ENCODE peak calls at places on chromosomes 5 and 9, in six cellular contexts. One of them, this sample, is unnamed.

GRCh38 chr9:109705515-109705914 is 74.5 kb upstream of the PALM2AKAP2 start:
- DNase-seq in heart right ventricle: no peak
- DNase-seq in thyroid gland: no peak
- DNase-seq in mammary epithelial cell: peak
- DNase-seq in effector memory CD4-positive, alpha-beta T cell: no peak
- DNase-seq in fibroblast of lung: peak
- DNase-seq in this sample: no peak

GRCh38 chr5:154312571-154312970 is 122.0 kb downstream of the GALNT10 start:
- DNase-seq in fibroblast of lung: peak
- DNase-seq in mammary epithelial cell: no peak
- DNase-seq in thyroid gland: no peak
- DNase-seq in heart right ventricle: no peak
- DNase-seq in effector memory CD4-positive, alpha-beta T cell: no peak
- DNase-seq in this sample: no peak

GRCh38 chr5:102341918-102342317 is 45.8 kb upstream of the SLCO4C1 start:
- DNase-seq in effector memory CD4-positive, alpha-beta T cell: no peak
- DNase-seq in heart right ventricle: no peak
- DNase-seq in fibroblast of lung: no peak
- DNase-seq in mammary epithelial cell: no peak
- DNase-seq in thyroid gland: no peak
- DNase-seq in this sample: no peak

GRCh38 chr5:135456238-135457099 is 4.3 kb upstream of the TIFAB start:
- DNase-seq in fibroblast of lung: peak
- DNase-seq in effector memory CD4-positive, alpha-beta T cell: no peak
- DNase-seq in heart right ventricle: no peak
- DNase-seq in thyroid gland: no peak
- DNase-seq in mammary epithelial cell: peak
- DNase-seq in this sample: peak

GRCh38 chr5:155839251-155840037 is 487.5 kb upstream of the SGCD start:
- DNase-seq in mammary epithelial cell: no peak
- DNase-seq in thyroid gland: no peak
- DNase-seq in fibroblast of lung: no peak
- DNase-seq in heart right ventricle: no peak
- DNase-seq in effector memory CD4-positive, alpha-beta T cell: no peak
- DNase-seq in this sample: peak

GRCh38 chr5:149837680-149838269 is 106.8 kb downstream of the PDE6A start:
- DNase-seq in thyroid gland: peak
- DNase-seq in fibroblast of lung: peak
- DNase-seq in effector memory CD4-positive, alpha-beta T cell: no peak
- DNase-seq in mammary epithelial cell: peak
- DNase-seq in heart right ventricle: peak
- DNase-seq in this sample: no peak

GRCh38 chr5:53733853-53734252 is 173.4 kb downstream of the NDUFS4 start:
- DNase-seq in heart right ventricle: no peak
- DNase-seq in fibroblast of lung: no peak
- DNase-seq in mammary epithelial cell: peak
- DNase-seq in effector memory CD4-positive, alpha-beta T cell: no peak
- DNase-seq in thyroid gland: no peak
- DNase-seq in this sample: no peak

GRCh38 chr9:92804727-92805126 is 40.1 kb upstream of the BICD2 start:
- DNase-seq in thyroid gland: no peak
- DNase-seq in heart right ventricle: no peak
- DNase-seq in fibroblast of lung: no peak
- DNase-seq in effector memory CD4-positive, alpha-beta T cell: no peak
- DNase-seq in mammary epithelial cell: no peak
- DNase-seq in this sample: no peak

GRCh38 chr9:524008-524407 is 309.3 kb downstream of the DOCK8 start:
- DNase-seq in effector memory CD4-positive, alpha-beta T cell: no peak
- DNase-seq in thyroid gland: no peak
- DNase-seq in mammary epithelial cell: no peak
- DNase-seq in heart right ventricle: no peak
- DNase-seq in fibroblast of lung: no peak
- DNase-seq in this sample: no peak

GRCh38 chr5:38551020-38552017 is 5.1 kb downstream of the LIFR start:
- DNase-seq in heart right ventricle: no peak
- DNase-seq in fibroblast of lung: peak
- DNase-seq in thyroid gland: no peak
- DNase-seq in effector memory CD4-positive, alpha-beta T cell: no peak
- DNase-seq in mammary epithelial cell: peak
- DNase-seq in this sample: peak

GRCh38 chr9:75593920-75594319 is 296.6 kb upstream of the PCSK5 start:
- DNase-seq in effector memory CD4-positive, alpha-beta T cell: no peak
- DNase-seq in mammary epithelial cell: no peak
- DNase-seq in heart right ventricle: no peak
- DNase-seq in thyroid gland: no peak
- DNase-seq in fibroblast of lung: no peak
- DNase-seq in this sample: no peak

GRCh38 chr5:10333154-10334006 is 20.1 kb upstream of the MARCHF6 start:
- DNase-seq in fibroblast of lung: no peak
- DNase-seq in effector memory CD4-positive, alpha-beta T cell: no peak
- DNase-seq in heart right ventricle: peak
- DNase-seq in thyroid gland: peak
- DNase-seq in mammary epithelial cell: no peak
- DNase-seq in this sample: no peak

GRCh38 chr5:68087866-68088265 is 127.7 kb upstream of the PIK3R1 start:
- DNase-seq in fibroblast of lung: no peak
- DNase-seq in thyroid gland: peak
- DNase-seq in mammary epithelial cell: no peak
- DNase-seq in heart right ventricle: no peak
- DNase-seq in effector memory CD4-positive, alpha-beta T cell: no peak
- DNase-seq in this sample: no peak

GRCh38 chr5:102262688-102263087 is 33.4 kb downstream of the SLCO4C1 start:
- DNase-seq in heart right ventricle: no peak
- DNase-seq in effector memory CD4-positive, alpha-beta T cell: no peak
- DNase-seq in mammary epithelial cell: no peak
- DNase-seq in thyroid gland: no peak
- DNase-seq in fibroblast of lung: no peak
- DNase-seq in this sample: no peak

GRCh38 chr5:117590944-117591343 is 1016.3 kb upstream of the SEMA6A start:
- DNase-seq in heart right ventricle: no peak
- DNase-seq in effector memory CD4-positive, alpha-beta T cell: no peak
- DNase-seq in mammary epithelial cell: no peak
- DNase-seq in thyroid gland: no peak
- DNase-seq in fibroblast of lung: peak
- DNase-seq in this sample: no peak

GRCh38 chr5:178839319-178839704 is 20.4 kb upstream of the ZNF354B start:
- DNase-seq in thyroid gland: peak
- DNase-seq in fibroblast of lung: no peak
- DNase-seq in effector memory CD4-positive, alpha-beta T cell: peak
- DNase-seq in mammary epithelial cell: peak
- DNase-seq in heart right ventricle: no peak
- DNase-seq in this sample: no peak

GRCh38 chr5:8458038-8458383 is 589.1 kb downstream of the MTRR start:
- DNase-seq in thyroid gland: peak
- DNase-seq in fibroblast of lung: peak
- DNase-seq in heart right ventricle: no peak
- DNase-seq in mammary epithelial cell: peak
- DNase-seq in effector memory CD4-positive, alpha-beta T cell: peak
- DNase-seq in this sample: no peak

GRCh38 chr9:103789686-103790085 is 304.4 kb upstream of the SMC2 start:
- DNase-seq in heart right ventricle: no peak
- DNase-seq in mammary epithelial cell: peak
- DNase-seq in fibroblast of lung: no peak
- DNase-seq in effector memory CD4-positive, alpha-beta T cell: no peak
- DNase-seq in thyroid gland: no peak
- DNase-seq in this sample: no peak

GRCh38 chr9:115548826-115549225 is 430.9 kb upstream of the TNC start:
- DNase-seq in heart right ventricle: no peak
- DNase-seq in thyroid gland: no peak
- DNase-seq in fibroblast of lung: peak
- DNase-seq in mammary epithelial cell: no peak
- DNase-seq in effector memory CD4-positive, alpha-beta T cell: no peak
- DNase-seq in this sample: no peak

GRCh38 chr5:32654427-32654826 is 56.7 kb upstream of the NPR3 start:
- DNase-seq in mammary epithelial cell: no peak
- DNase-seq in fibroblast of lung: no peak
- DNase-seq in effector memory CD4-positive, alpha-beta T cell: no peak
- DNase-seq in thyroid gland: no peak
- DNase-seq in heart right ventricle: no peak
- DNase-seq in this sample: no peak

GRCh38 chr5:32646570-32646969 is 61.2 kb downstream of the SUB1 start:
- DNase-seq in heart right ventricle: no peak
- DNase-seq in fibroblast of lung: no peak
- DNase-seq in effector memory CD4-positive, alpha-beta T cell: no peak
- DNase-seq in mammary epithelial cell: no peak
- DNase-seq in thyroid gland: no peak
- DNase-seq in this sample: no peak

GRCh38 chr5:32651089-32651488 is 60.0 kb upstream of the NPR3 start:
- DNase-seq in fibroblast of lung: no peak
- DNase-seq in effector memory CD4-positive, alpha-beta T cell: no peak
- DNase-seq in thyroid gland: no peak
- DNase-seq in heart right ventricle: no peak
- DNase-seq in mammary epithelial cell: no peak
- DNase-seq in this sample: no peak

GRCh38 chr5:32651638-32652037 is 59.5 kb upstream of the NPR3 start:
- DNase-seq in thyroid gland: no peak
- DNase-seq in heart right ventricle: no peak
- DNase-seq in effector memory CD4-positive, alpha-beta T cell: no peak
- DNase-seq in fibroblast of lung: no peak
- DNase-seq in mammary epithelial cell: no peak
- DNase-seq in this sample: no peak
- H3K4me3 ChIP-seq in thyroid gland: no peak
- H3K4me3 ChIP-seq in heart right ventricle: no peak
- H3K4me3 ChIP-seq in effector memory CD4-positive, alpha-beta T cell: no peak
- H3K4me3 ChIP-seq in fibroblast of lung: no peak
- H3K4me3 ChIP-seq in mammary epithelial cell: no peak
- H3K4me3 ChIP-seq in this sample: no peak

GRCh38 chr5:137856916-137857862 is 10.5 kb upstream of the MYOT start:
- DNase-seq in mammary epithelial cell: no peak
- DNase-seq in thyroid gland: no peak
- DNase-seq in fibroblast of lung: no peak
- DNase-seq in heart right ventricle: no peak
- DNase-seq in effector memory CD4-positive, alpha-beta T cell: no peak
- DNase-seq in this sample: no peak

GRCh38 chr5:137862251-137862650 is 5.4 kb upstream of the MYOT start:
- DNase-seq in effector memory CD4-positive, alpha-beta T cell: no peak
- DNase-seq in thyroid gland: no peak
- DNase-seq in mammary epithelial cell: no peak
- DNase-seq in heart right ventricle: no peak
- DNase-seq in fibroblast of lung: no peak
- DNase-seq in this sample: no peak

GRCh38 chr5:137856201-137856600 is 11.5 kb upstream of the MYOT start:
- DNase-seq in fibroblast of lung: no peak
- DNase-seq in thyroid gland: no peak
- DNase-seq in mammary epithelial cell: no peak
- DNase-seq in effector memory CD4-positive, alpha-beta T cell: no peak
- DNase-seq in heart right ventricle: no peak
- DNase-seq in this sample: no peak

GRCh38 chr5:137858954-137859353 is 8.7 kb upstream of the MYOT start:
- DNase-seq in thyroid gland: no peak
- DNase-seq in effector memory CD4-positive, alpha-beta T cell: no peak
- DNase-seq in heart right ventricle: no peak
- DNase-seq in mammary epithelial cell: no peak
- DNase-seq in fibroblast of lung: no peak
- DNase-seq in this sample: no peak

DNA sequence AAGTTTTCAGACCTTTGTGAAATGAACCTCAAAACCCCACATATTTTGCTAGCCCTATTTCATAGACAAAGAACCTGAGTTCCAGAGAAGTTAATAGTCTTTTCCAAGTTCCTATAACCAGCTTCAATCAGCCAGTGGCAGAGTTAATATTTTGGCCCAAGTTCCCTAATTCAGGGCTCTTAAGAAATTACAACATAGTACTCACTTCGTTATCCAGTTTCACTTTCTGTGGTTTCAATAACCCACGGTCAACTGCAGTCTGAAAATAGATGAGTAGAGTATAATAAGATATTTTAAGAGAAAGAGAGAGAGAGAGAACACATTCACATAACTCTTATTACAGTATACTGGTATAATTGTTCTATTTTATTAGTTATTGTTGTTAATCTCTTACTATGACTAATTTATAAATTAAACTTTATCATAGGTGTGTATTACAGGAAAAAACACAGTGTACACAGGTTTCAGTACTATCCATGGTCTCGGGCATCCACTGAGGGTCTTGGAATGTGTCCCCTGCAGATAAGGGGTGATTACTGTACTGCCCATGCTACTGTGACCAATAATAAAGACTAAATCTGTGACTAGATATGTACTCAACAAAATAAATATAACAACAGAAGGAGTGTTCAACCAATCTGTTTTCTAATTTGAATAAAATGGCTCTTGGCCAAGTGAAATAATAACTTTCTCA is 9.3 kb upstream of the MYOT start:
- DNase-seq in effector memory CD4-positive, alpha-beta T cell: no peak
- DNase-seq in thyroid gland: no peak
- DNase-seq in heart right ventricle: no peak
- DNase-seq in fibroblast of lung: peak
- DNase-seq in mammary epithelial cell: peak
- DNase-seq in this sample: no peak
- H3K4me3 ChIP-seq in effector memory CD4-positive, alpha-beta T cell: no peak
- H3K4me3 ChIP-seq in thyroid gland: no peak
- H3K4me3 ChIP-seq in heart right ventricle: peak
- H3K4me3 ChIP-seq in fibroblast of lung: peak
- H3K4me3 ChIP-seq in mammary epithelial cell: no peak
- H3K4me3 ChIP-seq in this sample: no peak

DNA sequence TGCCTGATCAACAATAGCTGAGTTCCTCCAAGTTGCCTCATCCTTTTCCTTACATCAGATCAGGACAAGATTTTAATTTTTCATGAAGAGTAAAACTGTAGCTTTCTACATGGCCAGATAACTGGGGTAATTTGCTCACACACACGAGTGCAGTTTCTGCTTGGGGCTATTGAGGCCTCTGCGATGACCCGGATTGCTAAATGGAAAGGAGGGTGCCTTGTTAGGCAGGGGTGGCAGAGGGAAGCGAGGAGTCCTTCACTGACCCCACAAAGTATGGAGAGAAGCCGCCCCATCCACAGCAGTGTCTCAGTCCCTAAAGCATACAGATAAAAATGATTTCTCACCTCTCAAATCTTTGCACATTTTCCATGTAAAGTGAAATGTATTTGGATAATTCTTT is 133.7 kb downstream of the FSTL4 start:
- DNase-seq in mammary epithelial cell: no peak
- DNase-seq in fibroblast of lung: no peak
- DNase-seq in heart right ventricle: no peak
- DNase-seq in effector memory CD4-positive, alpha-beta T cell: no peak
- DNase-seq in thyroid gland: no peak
- DNase-seq in this sample: no peak
- H3K4me3 ChIP-seq in mammary epithelial cell: no peak
- H3K4me3 ChIP-seq in fibroblast of lung: no peak
- H3K4me3 ChIP-seq in heart right ventricle: no peak
- H3K4me3 ChIP-seq in effector memory CD4-positive, alpha-beta T cell: no peak
- H3K4me3 ChIP-seq in thyroid gland: no peak
- H3K4me3 ChIP-seq in this sample: no peak

GRCh38 chr9:21286654-21287053 is 18.5 kb downstream of the IFNA5 start:
- DNase-seq in effector memory CD4-positive, alpha-beta T cell: no peak
- DNase-seq in heart right ventricle: no peak
- DNase-seq in mammary epithelial cell: no peak
- DNase-seq in fibroblast of lung: no peak
- DNase-seq in thyroid gland: no peak
- DNase-seq in this sample: no peak
- H3K4me3 ChIP-seq in effector memory CD4-positive, alpha-beta T cell: no peak
- H3K4me3 ChIP-seq in heart right ventricle: no peak
- H3K4me3 ChIP-seq in mammary epithelial cell: no peak
- H3K4me3 ChIP-seq in fibroblast of lung: no peak
- H3K4me3 ChIP-seq in thyroid gland: no peak
- H3K4me3 ChIP-seq in this sample: no peak